ENCODE peak calls at places on chromosomes 11 and 22, in nine cellular contexts. One of them, this sample, is unnamed.

GRCh38 chr22:31540966-31541365 is 44.6 kb downstream of the SFI1 start:
- DNase-seq in Caki2: no peak
- DNase-seq in DMS 273 treated with DMSO at 0.1 percent for 48 hours: no peak
- DNase-seq in cardiac fibroblast: no peak
- DNase-seq in lower lobe of right lung: no peak
- DNase-seq in kidney tubule cell: peak; percentile 21
- DNase-seq in ACHN: no peak
- DNase-seq in GM18507: no peak
- DNase-seq in HCT116: no peak
- DNase-seq in this sample: no peak

GRCh38 chr11:125300791-125301218 is 136.3 kb downstream of the PKNOX2 start:
- DNase-seq in Caki2: peak; percentile 52
- DNase-seq in DMS 273 treated with DMSO at 0.1 percent for 48 hours: no peak
- DNase-seq in GM18507: no peak
- DNase-seq in HCT116: no peak
- DNase-seq in lower lobe of right lung: no peak
- DNase-seq in kidney tubule cell: peak; percentile 80
- DNase-seq in ACHN: peak; percentile 54
- DNase-seq in cardiac fibroblast: peak; percentile 89
- DNase-seq in this sample: no peak

GRCh38 chr11:107591098-107591445 is at the start of gene ELMOD1:
- DNase-seq in HCT116: no peak
- DNase-seq in ACHN: peak; percentile 53
- DNase-seq in GM18507: no peak
- DNase-seq in kidney tubule cell: peak; percentile 58
- DNase-seq in DMS 273 treated with DMSO at 0.1 percent for 48 hours: no peak
- DNase-seq in cardiac fibroblast: peak; percentile 34
- DNase-seq in Caki2: peak; percentile 15
- DNase-seq in lower lobe of right lung: peak; percentile 62
- DNase-seq in this sample: peak; percentile 91

GRCh38 chr11:122879785-122880184 is 2.8 kb upstream of the JHY start:
- DNase-seq in kidney tubule cell: no peak
- DNase-seq in HCT116: no peak
- DNase-seq in ACHN: no peak
- DNase-seq in DMS 273 treated with DMSO at 0.1 percent for 48 hours: no peak
- DNase-seq in Caki2: no peak
- DNase-seq in lower lobe of right lung: no peak
- DNase-seq in GM18507: no peak
- DNase-seq in cardiac fibroblast: no peak
- DNase-seq in this sample: no peak

GRCh38 chr22:29831186-29831921 is 6.7 kb downstream of the ASCC2 start:
- DNase-seq in kidney tubule cell: no peak
- DNase-seq in DMS 273 treated with DMSO at 0.1 percent for 48 hours: no peak
- DNase-seq in GM18507: no peak
- DNase-seq in cardiac fibroblast: no peak
- DNase-seq in lower lobe of right lung: no peak
- DNase-seq in Caki2: no peak
- DNase-seq in ACHN: no peak
- DNase-seq in HCT116: no peak
- DNase-seq in this sample: no peak

GRCh38 chr11:121421149-121421906 is 30.8 kb upstream of the SORL1 start:
- DNase-seq in GM18507: no peak
- DNase-seq in lower lobe of right lung: no peak
- DNase-seq in DMS 273 treated with DMSO at 0.1 percent for 48 hours: no peak
- DNase-seq in Caki2: peak; percentile 15
- DNase-seq in HCT116: no peak
- DNase-seq in ACHN: no peak
- DNase-seq in cardiac fibroblast: no peak
- DNase-seq in kidney tubule cell: peak; percentile 47
- DNase-seq in this sample: no peak

GRCh38 chr11:94147433-94147845 is 18.8 kb downstream of the PANX1 start:
- DNase-seq in Caki2: no peak
- DNase-seq in cardiac fibroblast: no peak
- DNase-seq in HCT116: no peak
- DNase-seq in GM18507: no peak
- DNase-seq in ACHN: no peak
- DNase-seq in lower lobe of right lung: no peak
- DNase-seq in DMS 273 treated with DMSO at 0.1 percent for 48 hours: no peak
- DNase-seq in kidney tubule cell: no peak
- DNase-seq in this sample: no peak

GRCh38 chr22:24424001-24424900 is 3.1 kb upstream of the ADORA2A start:
- DNase-seq in ACHN: no peak
- DNase-seq in lower lobe of right lung: peak; percentile 62
- DNase-seq in Caki2: no peak
- DNase-seq in cardiac fibroblast: no peak
- DNase-seq in GM18507: no peak
- DNase-seq in DMS 273 treated with DMSO at 0.1 percent for 48 hours: no peak
- DNase-seq in HCT116: no peak
- DNase-seq in kidney tubule cell: no peak
- DNase-seq in this sample: no peak

GRCh38 chr11:94297967-94298576 is 6.3 kb upstream of the IZUMO1R start:
- DNase-seq in lower lobe of right lung: no peak
- DNase-seq in DMS 273 treated with DMSO at 0.1 percent for 48 hours: no peak
- DNase-seq in cardiac fibroblast: no peak
- DNase-seq in kidney tubule cell: no peak
- DNase-seq in HCT116: no peak
- DNase-seq in GM18507: no peak
- DNase-seq in Caki2: no peak
- DNase-seq in ACHN: no peak
- DNase-seq in this sample: no peak

GRCh38 chr11:126969865-126970479 is 30.6 kb downstream of the KIRREL3 start:
- DNase-seq in kidney tubule cell: peak; percentile 79
- DNase-seq in GM18507: no peak
- DNase-seq in HCT116: no peak
- DNase-seq in DMS 273 treated with DMSO at 0.1 percent for 48 hours: no peak
- DNase-seq in cardiac fibroblast: peak; percentile 23
- DNase-seq in lower lobe of right lung: no peak
- DNase-seq in Caki2: peak; percentile 22
- DNase-seq in ACHN: peak; percentile 66
- DNase-seq in this sample: peak; percentile 27

GRCh38 chr22:29269731-29270474 is 1.8 kb downstream of the EWSR1 start:
- DNase-seq in GM18507: no peak
- DNase-seq in DMS 273 treated with DMSO at 0.1 percent for 48 hours: no peak
- DNase-seq in Caki2: peak; percentile 49
- DNase-seq in ACHN: no peak
- DNase-seq in lower lobe of right lung: no peak
- DNase-seq in kidney tubule cell: peak; percentile 29
- DNase-seq in HCT116: no peak
- DNase-seq in cardiac fibroblast: no peak
- DNase-seq in this sample: no peak

GRCh38 chr11:2561283-2562180 is 116.7 kb downstream of the KCNQ1 start:
- DNase-seq in cardiac fibroblast: no peak
- DNase-seq in HCT116: no peak
- DNase-seq in kidney tubule cell: no peak
- DNase-seq in DMS 273 treated with DMSO at 0.1 percent for 48 hours: no peak
- DNase-seq in ACHN: no peak
- DNase-seq in GM18507: no peak
- DNase-seq in Caki2: no peak
- DNase-seq in lower lobe of right lung: peak; percentile 55
- DNase-seq in this sample: peak; percentile 66

GRCh38 chr22:30036656-30037055 is 43.6 kb upstream of the HORMAD2 start:
- DNase-seq in Caki2: peak; percentile 46
- DNase-seq in kidney tubule cell: peak; percentile 72
- DNase-seq in GM18507: no peak
- DNase-seq in lower lobe of right lung: no peak
- DNase-seq in ACHN: no peak
- DNase-seq in cardiac fibroblast: no peak
- DNase-seq in HCT116: peak; percentile 16
- DNase-seq in DMS 273 treated with DMSO at 0.1 percent for 48 hours: no peak
- DNase-seq in this sample: no peak

GRCh38 chr11:102205805-102206204 is 95.6 kb downstream of the YAP1 start:
- DNase-seq in ACHN: no peak
- DNase-seq in GM18507: no peak
- DNase-seq in Caki2: no peak
- DNase-seq in DMS 273 treated with DMSO at 0.1 percent for 48 hours: no peak
- DNase-seq in kidney tubule cell: no peak
- DNase-seq in lower lobe of right lung: no peak
- DNase-seq in cardiac fibroblast: no peak
- DNase-seq in HCT116: no peak
- DNase-seq in this sample: no peak

GRCh38 chr11:124402326-124402922 is 3.6 kb upstream of the OR8B3 start:
- DNase-seq in Caki2: peak; percentile 41
- DNase-seq in DMS 273 treated with DMSO at 0.1 percent for 48 hours: no peak
- DNase-seq in GM18507: peak; percentile 12
- DNase-seq in HCT116: peak; percentile 60
- DNase-seq in kidney tubule cell: peak; percentile 82
- DNase-seq in lower lobe of right lung: peak; percentile 51
- DNase-seq in cardiac fibroblast: peak; percentile 90
- DNase-seq in ACHN: peak; percentile 65
- DNase-seq in this sample: peak; percentile 64

GRCh38 chr11:117026593-117027330 is 71.5 kb downstream of the SIK3 start:
- DNase-seq in HCT116: peak; percentile 19
- DNase-seq in DMS 273 treated with DMSO at 0.1 percent for 48 hours: no peak
- DNase-seq in Caki2: peak; percentile 62
- DNase-seq in ACHN: no peak
- DNase-seq in GM18507: no peak
- DNase-seq in cardiac fibroblast: peak; percentile 65
- DNase-seq in kidney tubule cell: peak; percentile 69
- DNase-seq in lower lobe of right lung: no peak
- DNase-seq in this sample: no peak

This sample was measured in upper lobe of left lung.